ENCODE peak calls at places on chromosomes 16 and 17, in ten cellular contexts. T is AG08395; F is non-pigmented ciliary epithelial cell; U is activated naive CD8-positive, alpha-beta T cell treated with anti-CD3 and anti-CD28 coated beads for 36 hours; L is WERI-Rb-1; A is activated CD8-positive, alpha-beta memory T cell treated with anti-CD3 and anti-CD28 coated beads, Interleukin-2, amount 10 ng/mL, durations not matched to agents 7 days and 5 days; R is GDM1; S is NCI-H748 treated with DMSO at 0.1 percent for 48 hours; X is left ventricle myocardium inferior; C is GM12865. K is an unnamed sample.

GRCh38 chr16:10067406-10067805 is 114.8 kb downstream of the GRIN2A start:
- DNase-seq in T (peak), F (no peak), U (no peak), L (peak), A (no peak), R (no peak), S (no peak), X (no peak), C (no peak), K (no peak)

GRCh38 chr16:70396209-70396904 is 42.5 kb downstream of the ST3GAL2 start:
- DNase-seq in T (peak), F (no peak), U (no peak), L (peak), A (no peak), R (no peak), S (no peak), X (no peak), C (no peak), K (no peak)

GRCh38 chr17:6914711-6915110 is 81.1 kb upstream of the ALOX12 start:
- DNase-seq in T (no peak), F (no peak), U (no peak), L (no peak), A (no peak), R (no peak), S (no peak), X (no peak), C (no peak), K (peak)

GRCh38 chr16:1277945-1278282 is 22.0 kb downstream of the TPSD1 start:
- DNase-seq in T (no peak), F (no peak), U (no peak), L (no peak), A (no peak), R (no peak), S (no peak), X (no peak), C (no peak), K (no peak)

GRCh38 chr17:82527893-82528292 is 8.4 kb downstream of the FOXK2 start:
- DNase-seq in T (peak), F (no peak), U (no peak), L (no peak), A (no peak), R (no peak), S (no peak), X (no peak), C (no peak), K (no peak)

GRCh38 chr17:40471856-40472732 is 28.8 kb downstream of the IGFBP4 start:
- DNase-seq in T (no peak), F (no peak), U (no peak), L (no peak), A (no peak), R (no peak), S (no peak), X (no peak), C (no peak), K (no peak)

GRCh38 chr17:75277664-75278071 is 6.6 kb upstream of the MIF4GD start:
- DNase-seq in T (peak), F (no peak), U (no peak), L (no peak), A (no peak), R (no peak), S (no peak), X (no peak), C (no peak), K (no peak)

GRCh38 chr16:84765606-84766580 is 53.9 kb upstream of the CRISPLD2 start:
- DNase-seq in T (no peak), F (no peak), U (no peak), L (no peak), A (no peak), R (no peak), S (no peak), X (no peak), C (no peak), K (no peak)

GRCh38 chr17:72514888-72515287 is 394.1 kb downstream of the SOX9 start:
- DNase-seq in T (peak), F (peak), U (no peak), L (no peak), A (no peak), R (no peak), S (no peak), X (peak), C (peak), K (no peak)

GRCh38 chr17:83185023-83186002 is 105.9 kb downstream of the METRNL start:
- DNase-seq in T (no peak), F (no peak), U (no peak), L (peak), A (no peak), R (no peak), S (no peak), X (no peak), C (no peak), K (no peak)

GRCh38 chr17:77847211-77848085 is 111.1 kb upstream of the TNRC6C start:
- DNase-seq in T (no peak), F (no peak), U (no peak), L (no peak), A (no peak), R (no peak), S (no peak), X (peak), C (no peak), K (no peak)

GRCh38 chr17:60740584-60740983 is 62.9 kb downstream of the BCAS3 start:
- DNase-seq in T (no peak), F (no peak), U (no peak), L (no peak), A (no peak), R (no peak), S (no peak), X (no peak), C (no peak), K (no peak)

GRCh38 chr17:36107660-36108059 is 4.0 kb downstream of the CCL4 start:
- DNase-seq in T (no peak), F (no peak), U (no peak), L (no peak), A (peak), R (no peak), S (no peak), X (no peak), C (no peak), K (no peak)

GRCh38 chr17:28390984-28391383 is 15.0 kb downstream of the SLC46A1 start:
- DNase-seq in T (no peak), F (no peak), U (no peak), L (no peak), A (no peak), R (no peak), S (no peak), X (no peak), C (no peak), K (no peak)

GRCh38 chr17:18033442-18034099 is 5.4 kb downstream of the ATPAF2 start:
- DNase-seq in T (peak), F (peak), U (peak), L (peak), A (peak), R (peak), S (peak), X (no peak), C (peak), K (peak)

GRCh38 chr16:67579686-67580085 is 17.4 kb downstream of the CTCF start:
- DNase-seq in T (no peak), F (no peak), U (no peak), L (no peak), A (no peak), R (no peak), S (no peak), X (no peak), C (no peak), K (no peak)

GRCh38 chr16:4032768-4033167 is 83.5 kb downstream of the ADCY9 start:
- DNase-seq in T (peak), F (no peak), U (no peak), L (no peak), A (no peak), R (peak), S (no peak), X (no peak), C (no peak), K (no peak)

GRCh38 chr16:67544844-67545664 is 16.4 kb downstream of the RIPOR1 start:
- DNase-seq in T (no peak), F (no peak), U (no peak), L (no peak), A (no peak), R (no peak), S (no peak), X (no peak), C (no peak), K (no peak)

GRCh38 chr16:23368469-23368868 is 66.4 kb downstream of the SCNN1B start:
- DNase-seq in T (no peak), F (no peak), U (no peak), L (no peak), A (no peak), R (no peak), S (no peak), X (no peak), C (no peak), K (no peak)

GRCh38 chr16:88063201-88063773 is 112.1 kb downstream of the BANP start:
- DNase-seq in T (peak), F (peak), U (no peak), L (no peak), A (no peak), R (no peak), S (no peak), X (peak), C (no peak), K (no peak)

GRCh38 chr16:85061566-85061965 is 34.0 kb downstream of the KIAA0513 start:
- DNase-seq in T (no peak), F (no peak), U (no peak), L (no peak), A (no peak), R (no peak), S (no peak), X (peak), C (peak), K (no peak)

GRCh38 chr17:80786470-80786869 is 205.2 kb upstream of the CHMP6 start:
- DNase-seq in T (no peak), F (no peak), U (no peak), L (no peak), A (no peak), R (no peak), S (peak), X (no peak), C (no peak), K (no peak)

GRCh38 chr16:66662445-66663194 is 33.9 kb downstream of the CMTM4 start:
- DNase-seq in T (peak), F (no peak), U (no peak), L (peak), A (no peak), R (no peak), S (no peak), X (no peak), C (peak), K (no peak)

GRCh38 chr16:13953501-13953900 is 33.5 kb downstream of the ERCC4 start:
- DNase-seq in T (no peak), F (no peak), U (no peak), L (no peak), A (no peak), R (no peak), S (no peak), X (no peak), C (no peak), K (no peak)

GRCh38 chr17:17547210-17547764 is 44.2 kb downstream of the PEMT start:
- DNase-seq in T (no peak), F (no peak), U (no peak), L (no peak), A (no peak), R (no peak), S (no peak), X (peak), C (no peak), K (no peak)

K was measured in COR-L47.